ENCODE peak calls at places on chromosomes 6 and 20, in four cellular contexts. One of them, this sample, is unnamed. For H3K4me1, the result is how much of the 10 kb centered on the place peaks cover.

GRCh38 chr20:47110819-47111218 is 216.2 kb downstream of the EYA2 start:
- DNase-seq in pancreas: no peak
- DNase-seq in adrenal gland: no peak
- DNase-seq in IMR-90: no peak
- DNase-seq in this sample: no peak

GRCh38 chr6:13470240-13471140 is 16.9 kb downstream of the GFOD1 start:
- DNase-seq in IMR-90: no peak
- DNase-seq in adrenal gland: no peak
- DNase-seq in pancreas: no peak
- DNase-seq in this sample: no peak

GRCh38 chr6:23980965-23981364 is 145.1 kb upstream of the NRSN1 start:
- DNase-seq in pancreas: no peak
- DNase-seq in adrenal gland: no peak
- DNase-seq in IMR-90: no peak
- DNase-seq in this sample: no peak

GRCh38 chr20:20803011-20803410 is 90.6 kb upstream of the RALGAPA2 start:
- DNase-seq in adrenal gland: no peak
- DNase-seq in IMR-90: no peak
- DNase-seq in pancreas: no peak
- DNase-seq in this sample: no peak

GRCh38 chr20:31698803-31699718 is 23.6 kb downstream of the BCL2L1 start:
- DNase-seq in pancreas: peak
- DNase-seq in adrenal gland: peak
- DNase-seq in IMR-90: peak
- DNase-seq in this sample: peak

GRCh38 chr6:97240222-97240621 is 42.8 kb downstream of the MMS22L start:
- DNase-seq in IMR-90: peak
- DNase-seq in pancreas: no peak
- DNase-seq in adrenal gland: no peak
- DNase-seq in this sample: no peak

GRCh38 chr6:23213193-23213592 is 643.8 kb downstream of the HDGFL1 start:
- DNase-seq in adrenal gland: no peak
- DNase-seq in IMR-90: peak
- DNase-seq in pancreas: no peak
- DNase-seq in this sample: no peak

GRCh38 chr6:225121-225721 is 67.1 kb upstream of the DUSP22 start:
- DNase-seq in pancreas: no peak
- DNase-seq in IMR-90: no peak
- DNase-seq in adrenal gland: no peak
- DNase-seq in this sample: peak

GRCh38 chr20:56433221-56433879 is 21.3 kb downstream of the CASS4 start:
- DNase-seq in adrenal gland: no peak
- DNase-seq in pancreas: peak
- DNase-seq in IMR-90: no peak
- DNase-seq in this sample: no peak

GRCh38 chr6:169454204-169454871 is 200.7 kb upstream of the THBS2 start:
- DNase-seq in pancreas: no peak
- DNase-seq in IMR-90: peak
- DNase-seq in adrenal gland: peak
- DNase-seq in this sample: no peak

GRCh38 chr20:2208897-2209296 is 86.9 kb upstream of the TGM3 start:
- DNase-seq in pancreas: no peak
- DNase-seq in IMR-90: no peak
- DNase-seq in adrenal gland: no peak
- DNase-seq in this sample: no peak

GRCh38 chr6:92737983-92738382 is 681.4 kb downstream of the EPHA7 start:
- DNase-seq in IMR-90: no peak
- DNase-seq in adrenal gland: no peak
- DNase-seq in pancreas: no peak
- DNase-seq in this sample: no peak
- H3K4me1 ChIP-seq in IMR-90: under half
- H3K4me1 ChIP-seq in adrenal gland: under half
- H3K4me1 ChIP-seq in pancreas: under half
- H3K4me1 ChIP-seq in this sample: under half

DNA sequence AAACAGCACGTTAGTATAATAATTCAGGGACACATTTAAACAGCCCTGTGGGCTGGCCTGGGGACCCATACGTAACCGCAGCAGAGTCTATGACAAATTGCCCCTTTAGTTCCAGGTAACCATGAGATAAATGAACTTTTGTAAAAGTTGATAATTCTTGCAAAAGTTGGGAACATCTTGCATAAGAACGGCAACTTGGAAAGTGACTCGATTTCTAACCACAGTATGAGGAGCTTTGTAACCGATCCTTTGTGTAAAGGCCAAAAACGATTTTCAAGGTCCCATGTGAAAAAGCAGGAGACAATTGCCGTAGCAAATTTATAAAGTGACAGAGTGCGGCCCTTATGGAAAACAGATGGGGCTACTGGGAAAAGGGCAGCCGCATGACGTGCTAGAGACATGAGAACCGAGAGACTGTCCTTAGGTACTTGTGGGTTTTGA is 81.6 kb downstream of the PSMG4 start:
- DNase-seq in adrenal gland: no peak
- DNase-seq in IMR-90: no peak
- DNase-seq in pancreas: no peak
- DNase-seq in this sample: no peak
- H3K27ac ChIP-seq in adrenal gland: no peak
- H3K27ac ChIP-seq in IMR-90: no peak
- H3K27ac ChIP-seq in pancreas: no peak
- H3K27ac ChIP-seq in this sample: peak

GRCh38 chr6:29827579-29828470 is at the start of gene HLA-G:
- DNase-seq in pancreas: no peak
- DNase-seq in adrenal gland: no peak
- DNase-seq in IMR-90: no peak
- DNase-seq in this sample: no peak
- H3K4me3 ChIP-seq in pancreas: no peak
- H3K4me3 ChIP-seq in adrenal gland: no peak
- H3K4me3 ChIP-seq in IMR-90: no peak
- H3K4me3 ChIP-seq in this sample: peak

DNA sequence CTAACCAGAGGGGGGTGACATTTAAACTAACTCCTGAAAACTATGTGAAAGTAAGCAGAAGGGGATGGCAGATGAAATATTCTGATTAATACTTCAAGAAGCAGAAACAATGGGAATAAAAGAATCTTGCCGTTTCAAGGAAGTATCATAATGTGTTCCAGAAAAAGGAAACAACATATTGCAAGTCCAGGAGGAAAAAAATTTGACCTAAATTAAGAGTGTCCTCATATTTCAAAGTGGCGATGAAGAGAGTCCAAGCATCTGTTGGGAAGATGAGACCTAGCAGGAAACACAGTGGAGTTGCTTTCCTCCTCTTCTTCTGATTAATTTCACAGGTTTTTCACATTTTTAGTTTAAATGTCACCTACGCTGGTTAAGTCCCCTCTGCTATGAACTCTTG is 45.6 kb upstream of the TNFAIP3 start:
- DNase-seq in IMR-90: no peak
- DNase-seq in adrenal gland: no peak
- DNase-seq in pancreas: no peak
- DNase-seq in this sample: no peak
- H3K4me1 ChIP-seq in IMR-90: under half
- H3K4me1 ChIP-seq in adrenal gland: under half
- H3K4me1 ChIP-seq in pancreas: under half
- H3K4me1 ChIP-seq in this sample: under half

DNA sequence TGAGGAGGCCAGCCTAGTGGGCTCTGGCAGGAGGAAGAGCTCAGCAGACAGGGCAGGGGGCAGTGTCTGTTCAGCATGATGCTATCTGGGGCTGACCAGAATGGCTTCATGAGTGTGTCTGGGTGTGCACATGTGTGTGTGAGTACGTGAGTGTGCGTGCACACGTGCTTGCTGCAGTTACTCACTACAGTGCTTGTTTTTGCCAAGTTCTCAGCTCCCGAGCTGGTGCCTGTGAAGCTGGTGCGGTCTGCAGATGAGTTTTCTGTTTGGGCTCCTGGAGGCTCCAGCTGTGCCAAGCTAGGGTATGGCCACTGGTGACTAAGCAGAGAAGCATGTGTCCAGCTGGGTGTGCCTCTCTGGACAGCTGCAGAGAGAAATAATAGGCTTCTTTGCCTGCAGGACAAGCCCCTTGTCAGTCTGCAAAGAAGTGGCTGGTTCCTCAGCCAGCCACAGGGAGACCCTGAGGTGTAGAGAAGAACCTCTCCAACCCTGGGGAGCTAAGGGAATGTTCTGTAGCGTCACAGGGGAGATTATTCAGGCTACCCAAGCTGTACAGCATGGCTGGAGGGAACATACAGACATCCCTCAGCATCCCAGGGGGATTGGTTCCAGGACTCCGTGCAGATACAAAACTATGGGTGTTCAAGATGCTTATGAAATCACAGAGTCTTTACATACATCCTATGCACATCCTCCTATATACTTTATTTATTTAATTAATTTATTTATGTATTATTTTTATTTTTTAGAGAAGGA is 40.2 kb upstream of the FAM50B start:
- DNase-seq in IMR-90: peak
- DNase-seq in adrenal gland: peak
- DNase-seq in pancreas: no peak
- DNase-seq in this sample: no peak
- H3K27ac ChIP-seq in IMR-90: peak
- H3K27ac ChIP-seq in adrenal gland: no peak
- H3K27ac ChIP-seq in pancreas: no peak
- H3K27ac ChIP-seq in this sample: peak

GRCh38 chr6:41721396-41721795 is 14.0 kb downstream of the TFEB start:
- DNase-seq in pancreas: no peak
- DNase-seq in IMR-90: no peak
- DNase-seq in adrenal gland: no peak
- DNase-seq in this sample: peak
- H3K4me3 ChIP-seq in pancreas: no peak
- H3K4me3 ChIP-seq in IMR-90: no peak
- H3K4me3 ChIP-seq in adrenal gland: no peak
- H3K4me3 ChIP-seq in this sample: no peak